ENCODE peak calls at places on chromosomes 3 and 15, in nine cellular contexts. W is SW480; T is GM23338; L is activated naive CD4-positive, alpha-beta T cell; Y is progenitor cell of endocrine pancreas; K is BE2C; V is kidney epithelial cell; C is HuH-7.5; U is H1. R is an unnamed sample.

GRCh38 chr3:156264771-156265170 is 144.4 kb downstream of the KCNAB1 start:
- DNase-seq in W (no peak), T (no peak), L (no peak), Y (no peak), K (no peak), V (no peak), C (no peak), U (no peak), R (no peak)

GRCh38 chr3:185657691-185658503 is 71.8 kb downstream of the SENP2 start:
- DNase-seq in W (no peak), T (no peak), L (no peak), Y (no peak), K (no peak), V (no peak), C (no peak), U (no peak), R (no peak)

GRCh38 chr15:48002772-48003171 is 118.0 kb upstream of the SLC24A5 start:
- DNase-seq in W (no peak), T (no peak), L (no peak), Y (no peak), K (no peak), V (no peak), C (no peak), U (no peak), R (no peak)

GRCh38 chr3:71537211-71537611 is 46.3 kb downstream of the FOXP1 start:
- DNase-seq in W (no peak), T (no peak), L (no peak), Y (no peak), K (no peak), V (peak; percentile 91), C (no peak), U (no peak), R (peak; percentile 94)

GRCh38 chr15:64090527-64090926 is 3.1 kb downstream of the CIAO2A start:
- DNase-seq in W (no peak), T (no peak), L (no peak), Y (no peak), K (no peak), V (no peak), C (no peak), U (no peak), R (no peak)

GRCh38 chr15:58568157-58568571 is 136.4 kb downstream of the LIPC start:
- DNase-seq in W (no peak), T (no peak), L (no peak), Y (no peak), K (peak; percentile 28), V (no peak), C (no peak), U (peak; percentile 30), R (no peak)

GRCh38 chr15:24678485-24678884 is 2.9 kb downstream of the NPAP1 start:
- DNase-seq in W (no peak), T (peak; percentile 33), L (no peak), Y (no peak), K (no peak), V (no peak), C (no peak), U (no peak), R (no peak)

GRCh38 chr15:30033211-30033610 is 49.5 kb upstream of the GOLGA8J start:
- DNase-seq in W (no peak), T (no peak), L (no peak), Y (no peak), K (no peak), V (no peak), C (no peak), U (no peak), R (no peak)

GRCh38 chr15:59998256-59999063 is 5.7 kb upstream of the FOXB1 start:
- DNase-seq in W (no peak), T (peak; percentile 65), L (no peak), Y (no peak), K (no peak), V (no peak), C (no peak), U (no peak), R (no peak)

GRCh38 chr15:79179108-79179561 is 88.6 kb upstream of the RASGRF1 start:
- DNase-seq in W (peak; percentile 86), T (peak; percentile 29), L (no peak), Y (no peak), K (peak; percentile 85), V (peak; percentile 61), C (peak; percentile 31), U (no peak), R (peak; percentile 49)

GRCh38 chr3:31721709-31722108 is 189.0 kb downstream of the STT3B start:
- DNase-seq in W (no peak), T (no peak), L (no peak), Y (no peak), K (no peak), V (no peak), C (no peak), U (no peak), R (no peak)

GRCh38 chr3:99921986-99922385 is 104.3 kb downstream of the CMSS1 start:
- DNase-seq in W (no peak), T (no peak), L (no peak), Y (no peak), K (no peak), V (no peak), C (no peak), U (no peak), R (no peak)

GRCh38 chr15:67670647-67671305 is 128.3 kb downstream of the MAP2K5 start:
- DNase-seq in W (no peak), T (no peak), L (no peak), Y (no peak), K (no peak), V (no peak), C (no peak), U (no peak), R (no peak)

GRCh38 chr3:192620300-192620699 is 107.0 kb downstream of the FGF12 start:
- DNase-seq in W (no peak), T (no peak), L (no peak), Y (no peak), K (no peak), V (no peak), C (no peak), U (no peak), R (no peak)

GRCh38 chr3:9903238-9903624 is 583 bp downstream of the IL17RE start:
- DNase-seq in W (no peak), T (no peak), L (no peak), Y (no peak), K (no peak), V (no peak), C (no peak), U (no peak), R (no peak)

GRCh38 chr3:45567730-45568172 is 26.8 kb upstream of the LIMD1 start:
- DNase-seq in W (no peak), T (no peak), L (no peak), Y (no peak), K (no peak), V (no peak), C (no peak), U (no peak), R (no peak)

GRCh38 chr15:52112203-52112750 is 298 bp downstream of the BCL2L10 start:
- DNase-seq in W (peak; percentile 7), T (peak; percentile 72), L (peak; percentile 34), Y (no peak), K (peak; percentile 44), V (no peak), C (no peak), U (no peak), R (no peak)

GRCh38 chr15:73704869-73705645 is 20.9 kb downstream of the CD276 start:
- DNase-seq in W (peak; percentile 61), T (peak; percentile 89), L (peak; percentile 51), Y (peak; percentile 51), K (peak; percentile 76), V (no peak), C (peak; percentile 93), U (peak; percentile 87), R (peak; percentile 45)

GRCh38 chr15:96093063-96093462 is 237.4 kb upstream of the NR2F2 start:
- DNase-seq in W (no peak), T (no peak), L (no peak), Y (no peak), K (no peak), V (no peak), C (no peak), U (no peak), R (no peak)

GRCh38 chr3:61768284-61769012 is 207.1 kb downstream of the PTPRG start:
- DNase-seq in W (no peak), T (no peak), L (no peak), Y (no peak), K (no peak), V (no peak), C (no peak), U (no peak), R (no peak)

GRCh38 chr15:57138260-57138895 is 219.9 kb downstream of the TCF12 start:
- DNase-seq in W (peak; percentile 46), T (peak; percentile 92), L (no peak), Y (peak; percentile 19), K (peak; percentile 54), V (no peak), C (peak; percentile 23), U (no peak), R (peak; percentile 78)

GRCh38 chr3:177056927-177057326 is 140.4 kb downstream of the TBL1XR1 start:
- DNase-seq in W (no peak), T (no peak), L (no peak), Y (no peak), K (no peak), V (no peak), C (no peak), U (no peak), R (no peak)

GRCh38 chr3:71348001-71348632 is 235.4 kb downstream of the FOXP1 start:
- DNase-seq in W (no peak), T (no peak), L (no peak), Y (no peak), K (no peak), V (no peak), C (no peak), U (no peak), R (no peak)

GRCh38 chr3:52636673-52637072 is 49.0 kb downstream of the PBRM1 start:
- DNase-seq in W (peak; percentile 43), T (peak; percentile 2), L (no peak), Y (no peak), K (peak; percentile 8), V (no peak), C (no peak), U (no peak), R (no peak)

GRCh38 chr15:29864501-29864900 is 42.2 kb upstream of the TJP1 start:
- DNase-seq in W (no peak), T (no peak), L (no peak), Y (no peak), K (no peak), V (no peak), C (no peak), U (no peak), R (no peak)

GRCh38 chr3:188923671-188924070 is 248.1 kb upstream of the TPRG1 start:
- DNase-seq in W (no peak), T (no peak), L (no peak), Y (no peak), K (no peak), V (no peak), C (no peak), U (no peak), R (no peak)

GRCh38 chr3:139472380-139473010 is 3.8 kb downstream of the RBP2 start:
- DNase-seq in W (no peak), T (no peak), L (no peak), Y (no peak), K (no peak), V (peak; percentile 47), C (no peak), U (no peak), R (no peak)

GRCh38 chr3:18489939-18490338 is 64.8 kb upstream of the SATB1 start:
- DNase-seq in W (no peak), T (no peak), L (no peak), Y (no peak), K (no peak), V (no peak), C (no peak), U (no peak), R (no peak)

GRCh38 chr15:99719096-99719541 is 14.1 kb downstream of the LYSMD4 start:
- DNase-seq in W (peak; percentile 33), T (no peak), L (no peak), Y (no peak), K (no peak), V (peak; percentile 47), C (no peak), U (no peak), R (no peak)

GRCh38 chr15:80852676-80853075 is 73.5 kb downstream of the CEMIP start:
- DNase-seq in W (no peak), T (no peak), L (no peak), Y (no peak), K (no peak), V (no peak), C (no peak), U (no peak), R (no peak)

GRCh38 chr3:37957185-37957936 is 33.2 kb upstream of the VILL start:
- DNase-seq in W (no peak), T (no peak), L (no peak), Y (no peak), K (no peak), V (no peak), C (no peak), U (no peak), R (no peak)

R was measured in ACHN.